ENCODE peak calls at places on chromosomes 12 and 14, in ten cellular contexts. S is T follicular helper cell; V is NCI-H1048; W is iris pigment epithelial cell; I is activated naive CD8-positive, alpha-beta T cell treated with anti-CD3 and anti-CD28 coated beads, Interleukin-2, amount 50 U/mL, for 16 hours; X is central memory CD4-positive, alpha-beta T cell; J is ELF-1; M is T-helper 9 cell; B is NCI-H1092 treated with DMSO at 0.1 percent for 48 hours; T is H4. Z is an unnamed sample.
A peak's percentile ranks its signal among the peaks of the same experiment; 100 is the strongest.

GRCh38 chr14:94394594-94395305 is 6.3 kb upstream of the SERPINA1 start:
- DNase-seq in T (no peak), X (no peak), J (no peak), S (no peak), V (no peak), I (no peak), W (peak; percentile 62), M (no peak), B (no peak), Z (no peak)

GRCh38 chr14:91300283-91300841 is 55.9 kb upstream of the GPR68 start:
- DNase-seq in S (no peak), M (no peak), B (no peak), T (no peak), I (no peak), V (no peak), X (no peak), J (no peak), W (peak; percentile 29), Z (no peak)

GRCh38 chr12:117076410-117077372 is 22.5 kb downstream of the TESC start:
- DNase-seq in V (no peak), T (no peak), I (no peak), X (no peak), J (peak; percentile 51), W (peak; percentile 7), B (no peak), M (no peak), S (no peak), Z (no peak)

GRCh38 chr12:32494676-32495075 is 95.3 kb downstream of the FGD4 start:
- DNase-seq in J (no peak), V (no peak), T (no peak), I (no peak), X (no peak), W (no peak), M (no peak), S (no peak), B (no peak), Z (no peak)

GRCh38 chr12:102067574-102068258 is 5.9 kb upstream of the WASHC3 start:
- DNase-seq in X (no peak), I (no peak), M (no peak), W (peak; percentile 43), T (peak; percentile 29), B (no peak), S (no peak), J (no peak), V (no peak), Z (no peak)

GRCh38 chr14:92386637-92387036 is 63.7 kb downstream of the SLC24A4 start:
- DNase-seq in M (no peak), T (no peak), V (no peak), W (no peak), S (no peak), B (no peak), X (no peak), I (no peak), J (no peak), Z (no peak)

GRCh38 chr12:98513379-98514318 is 1.7 kb upstream of the TMPO start:
- DNase-seq in X (no peak), W (no peak), V (no peak), B (no peak), I (no peak), S (no peak), T (no peak), M (no peak), J (no peak), Z (no peak)

GRCh38 chr12:9227953-9228352 is 19.8 kb upstream of the PZP start:
- DNase-seq in I (no peak), B (no peak), T (no peak), M (no peak), X (no peak), S (no peak), V (no peak), J (no peak), W (no peak), Z (no peak)

GRCh38 chr14:105448706-105449111 is 25.9 kb upstream of the CRIP2 start:
- DNase-seq in I (peak; percentile 13), V (no peak), X (peak; percentile 61), T (no peak), M (peak; percentile 65), W (peak; percentile 54), B (peak; percentile 10), J (peak; percentile 83), S (peak; percentile 59), Z (peak; percentile 77)

Z was measured in CD4-positive, alpha-beta memory T cell.